ENCODE peak calls at places on chromosomes 3 and 15, in seven cellular contexts. P is transverse colon, D is heart right ventricle, N is mesenchymal stem cell, Y is fibroblast of lung, M is K562, R is GM23338. B is an unnamed sample.

GRCh38 chr15:40904552-40905201 is 10.4 kb downstream of the VPS18 start:
- DNase-seq in P (no peak), D (no peak), M (no peak), R (no peak), N (no peak), Y (no peak), B (no peak)

GRCh38 chr3:164390046-164390445 is 688.2 kb downstream of the SI start:
- DNase-seq in P (no peak), M (no peak), R (peak), D (no peak), Y (no peak), N (no peak), B (no peak)

GRCh38 chr15:75732206-75732808 is 19.7 kb upstream of the CSPG4 start:
- DNase-seq in M (no peak), N (no peak), P (no peak), D (no peak), Y (no peak), R (no peak), B (no peak)

GRCh38 chr3:167228135-167228534 is 152.0 kb downstream of the ZBBX start:
- DNase-seq in P (no peak), R (no peak), D (no peak), M (no peak), Y (peak), N (peak), B (no peak)

GRCh38 chr3:32969656-32970055 is 18.2 kb downstream of the CCR4 start:
- DNase-seq in P (no peak), Y (no peak), D (no peak), N (peak), R (no peak), M (no peak), B (no peak)

GRCh38 chr15:72784233-72784876 is 797 bp upstream of the ADPGK start:
- DNase-seq in M (peak), P (no peak), D (peak), Y (peak), N (peak), R (peak), B (no peak)

GRCh38 chr3:189316296-189317019 is 144.7 kb downstream of the TPRG1 start:
- DNase-seq in N (peak), Y (no peak), M (no peak), D (no peak), R (peak), P (peak), B (peak)

GRCh38 chr3:33717616-33717865 is 513 bp downstream of the CLASP2 start:
- DNase-seq in R (peak), Y (no peak), N (no peak), D (peak), P (peak), M (peak), B (no peak)

GRCh38 chr3:181252626-181253025 is 263.1 kb upstream of the DNAJC19 start:
- DNase-seq in Y (no peak), P (no peak), N (no peak), M (no peak), R (no peak), D (no peak), B (no peak)

GRCh38 chr15:29098652-29099051 is 171.0 kb downstream of the NSMCE3 start:
- DNase-seq in P (no peak), Y (no peak), M (no peak), D (no peak), N (no peak), R (no peak), B (no peak)

GRCh38 chr3:42839616-42840015 is 30.4 kb downstream of the ACKR2 start:
- DNase-seq in Y (peak), N (peak), D (peak), P (peak), R (peak), M (peak), B (peak)

GRCh38 chr15:35181538-35181937 is 96.4 kb upstream of the NANOGP8 start:
- DNase-seq in P (no peak), Y (peak), R (no peak), M (no peak), D (no peak), N (peak), B (no peak)

GRCh38 chr3:36744770-36745169 is 19.6 kb downstream of the DCLK3 start:
- DNase-seq in Y (no peak), M (no peak), N (no peak), P (no peak), D (no peak), R (no peak), B (no peak)

GRCh38 chr15:46110755-46111154 is 475.9 kb downstream of the SQOR start:
- DNase-seq in N (no peak), P (no peak), M (no peak), Y (no peak), R (no peak), D (no peak), B (no peak)

GRCh38 chr15:36644156-36644896 is 64.9 kb downstream of the CDIN1 start:
- DNase-seq in Y (peak), M (no peak), D (no peak), N (no peak), R (no peak), P (no peak), B (no peak)

GRCh38 chr15:77702211-77702957 is 69.7 kb upstream of the LINGO1 start:
- DNase-seq in D (peak), P (peak), R (peak), M (peak), Y (peak), N (peak), B (no peak)

GRCh38 chr3:118978393-118978758 is 56.3 kb downstream of the IGSF11 start:
- DNase-seq in M (no peak), N (no peak), P (no peak), D (no peak), Y (no peak), R (no peak), B (no peak)

GRCh38 chr3:114739627-114740026 is 407.5 kb downstream of the ZBTB20 start:
- DNase-seq in Y (no peak), R (no peak), N (no peak), M (no peak), P (no peak), D (no peak), B (no peak)

GRCh38 chr15:95972136-95972553 is 358.4 kb upstream of the NR2F2 start:
- DNase-seq in N (peak), R (no peak), M (peak), D (no peak), P (no peak), Y (peak), B (peak)

GRCh38 chr3:42831321-42831713 is 22.1 kb downstream of the ACKR2 start:
- DNase-seq in N (peak), M (peak), R (peak), P (peak), Y (peak), D (peak), B (peak)

DNA sequence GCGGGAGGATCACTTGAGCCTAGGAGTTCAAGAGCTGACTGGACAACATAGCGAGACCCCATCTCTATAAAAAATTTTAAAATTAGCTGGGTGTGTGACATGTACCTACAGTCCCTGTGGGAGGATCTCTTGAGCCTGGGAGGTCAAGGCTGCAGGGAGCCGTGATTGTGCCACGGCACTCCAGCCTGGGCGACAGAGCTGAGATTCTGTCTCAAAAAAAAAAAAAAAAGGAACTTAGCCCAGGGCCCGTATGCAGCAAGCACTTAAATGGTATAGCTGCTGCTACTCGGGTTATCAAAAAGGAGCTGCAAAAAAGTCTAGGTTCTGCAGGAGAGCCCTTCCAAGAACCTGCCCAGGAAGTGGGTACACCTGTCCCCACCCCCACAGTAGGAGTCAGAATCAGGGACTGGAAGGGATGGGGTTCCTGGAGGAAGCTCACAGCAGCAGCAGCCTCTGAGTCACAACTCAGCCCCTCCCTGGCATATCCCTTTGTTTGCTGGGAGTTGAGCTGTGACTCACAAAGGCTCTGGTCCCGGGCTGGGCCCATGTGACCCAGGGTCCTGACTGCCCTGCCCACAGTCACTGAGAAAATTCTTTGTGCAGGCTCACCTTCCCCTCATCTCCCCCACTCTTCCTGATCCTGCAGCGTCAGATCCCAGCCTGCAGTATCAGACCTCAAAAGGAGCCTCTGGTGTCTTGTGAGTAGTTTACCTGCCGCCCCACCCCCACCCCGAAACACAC is at the start of gene SPATA12:
- DNase-seq in D (peak), P (peak), R (peak), N (peak), M (peak), Y (peak), B (peak)
- H3K4me3 ChIP-seq in D (no peak), P (no peak), R (no peak), N (no peak), M (no peak), Y (no peak), B (no peak)

GRCh38 chr15:58775402-58775801 is 4.3 kb downstream of the MINDY2 start:
- DNase-seq in P (no peak), N (no peak), M (no peak), Y (no peak), D (no peak), R (no peak), B (no peak)

GRCh38 chr15:58771621-58772235 is 626 bp downstream of the MINDY2 start:
- DNase-seq in M (peak), N (no peak), P (peak), D (peak), Y (no peak), R (peak), B (peak)

GRCh38 chr15:58770519-58770856 is 614 bp upstream of the MINDY2 start:
- DNase-seq in M (no peak), P (peak), N (peak), Y (peak), R (no peak), D (no peak), B (no peak)

GRCh38 chr15:58770857-58771620 is at the start of gene MINDY2:
- DNase-seq in Y (peak), N (peak), P (peak), M (peak), R (peak), D (peak), B (peak)

DNA sequence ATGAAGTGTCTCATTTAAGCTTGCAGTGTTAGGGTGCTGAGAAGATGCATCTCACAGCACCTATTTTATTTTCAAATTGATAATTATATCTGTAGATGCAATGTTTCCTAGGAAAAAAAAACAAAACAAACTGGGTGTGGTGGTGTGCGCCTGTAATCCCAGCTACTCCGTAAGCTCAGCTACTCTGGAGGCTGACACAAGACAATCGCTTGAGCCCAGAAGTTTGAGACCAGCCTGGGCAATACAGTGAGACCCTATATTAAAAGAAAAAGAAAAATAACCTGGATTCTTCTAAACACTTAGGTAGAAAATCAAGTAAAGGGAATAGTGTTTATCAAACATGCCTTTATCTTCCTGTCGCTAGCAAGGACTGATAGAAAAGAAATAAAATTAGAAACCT is 1.9 kb downstream of the MINDY2 start:
- DNase-seq in Y (no peak), M (peak), R (no peak), N (no peak), D (no peak), P (no peak), B (no peak)
- H3K4me3 ChIP-seq in Y (peak), M (peak), R (peak), N (no peak), D (no peak), P (peak), B (peak)

GRCh38 chr3:50321844-50322385 is 630 bp downstream of the HYAL2 start:
- DNase-seq in N (no peak), D (no peak), Y (no peak), P (no peak), M (no peak), R (no peak), B (no peak)
- H3K4me3 ChIP-seq in N (peak), D (peak), Y (peak), P (peak), M (peak), R (peak), B (peak)

GRCh38 chr15:48897144-48897814 is 19.3 kb downstream of the EID1 start:
- DNase-seq in N (peak), D (no peak), P (no peak), M (peak), Y (peak), R (peak), B (no peak)
- H3K4me3 ChIP-seq in N (no peak), D (no peak), P (no peak), M (peak), Y (no peak), R (no peak), B (peak)

DNA sequence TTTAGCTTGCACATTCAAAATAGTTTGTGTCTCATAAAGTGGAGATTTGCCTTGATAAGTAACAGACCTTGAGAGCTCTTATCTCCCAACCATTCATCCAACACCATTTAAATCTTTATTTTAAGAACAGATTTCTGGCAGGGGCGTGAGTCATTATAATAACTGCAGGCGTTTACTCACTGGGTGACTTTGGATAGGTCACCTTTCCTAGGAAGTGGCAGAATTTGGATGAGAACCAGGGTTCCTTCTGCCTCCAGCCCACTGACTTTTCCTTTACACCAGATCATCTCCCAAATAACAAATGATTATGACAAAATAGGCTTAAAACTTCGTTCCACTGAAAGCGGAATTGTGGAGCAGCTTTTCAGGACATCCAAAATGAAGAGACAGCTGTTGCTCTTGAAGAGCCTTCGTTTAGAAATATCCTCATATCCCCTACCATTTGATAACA is 5.0 kb downstream of the LMCD1 start:
- DNase-seq in N (no peak), Y (peak), M (no peak), P (no peak), D (no peak), R (no peak), B (no peak)
- H3K4me3 ChIP-seq in N (no peak), Y (no peak), M (no peak), P (no peak), D (no peak), R (no peak), B (no peak)

GRCh38 chr3:130894873-130895330 is 1.0 kb downstream of the ATP2C1 start:
- DNase-seq in Y (peak), P (no peak), D (no peak), M (peak), R (peak), N (no peak), B (no peak)

GRCh38 chr3:130894130-130894872 is 417 bp downstream of the ATP2C1 start:
- DNase-seq in N (peak), R (peak), D (peak), Y (peak), M (peak), P (peak), B (no peak)

GRCh38 chr3:130896101-130896500 is 2.2 kb downstream of the ATP2C1 start:
- DNase-seq in R (no peak), P (no peak), D (no peak), M (peak), Y (peak), N (no peak), B (no peak)

GRCh38 chr3:130897316-130897715 is 3.4 kb downstream of the ATP2C1 start:
- DNase-seq in P (no peak), N (no peak), M (no peak), Y (peak), R (peak), D (no peak), B (no peak)

GRCh38 chr3:130895690-130896089 is 1.8 kb downstream of the ATP2C1 start:
- DNase-seq in M (no peak), N (no peak), Y (no peak), P (no peak), R (no peak), D (no peak), B (no peak)
- H3K4me3 ChIP-seq in M (peak), N (no peak), Y (peak), P (peak), R (peak), D (no peak), B (no peak)

GRCh38 chr15:79431636-79432344 is at the start of gene MINAR1:
- DNase-seq in Y (peak), N (peak), D (no peak), R (peak), P (no peak), M (no peak), B (no peak)

GRCh38 chr15:79427781-79428598 is 4.1 kb upstream of the MINAR1 start:
- DNase-seq in P (no peak), R (no peak), Y (no peak), D (no peak), N (no peak), M (no peak), B (no peak)

GRCh38 chr15:79433610-79434009 is 1.5 kb downstream of the MINAR1 start:
- DNase-seq in M (no peak), P (no peak), R (peak), D (no peak), Y (no peak), N (no peak), B (no peak)

GRCh38 chr15:79432345-79433311 is 492 bp downstream of the MINAR1 start:
- DNase-seq in R (peak), M (no peak), Y (no peak), D (no peak), P (no peak), N (no peak), B (no peak)

GRCh38 chr15:79430901-79431635 is 1.1 kb upstream of the MINAR1 start:
- DNase-seq in N (peak), P (no peak), D (no peak), Y (peak), M (no peak), R (peak), B (no peak)
- H3K4me3 ChIP-seq in N (peak), P (peak), D (no peak), Y (peak), M (no peak), R (peak), B (peak)

DNA sequence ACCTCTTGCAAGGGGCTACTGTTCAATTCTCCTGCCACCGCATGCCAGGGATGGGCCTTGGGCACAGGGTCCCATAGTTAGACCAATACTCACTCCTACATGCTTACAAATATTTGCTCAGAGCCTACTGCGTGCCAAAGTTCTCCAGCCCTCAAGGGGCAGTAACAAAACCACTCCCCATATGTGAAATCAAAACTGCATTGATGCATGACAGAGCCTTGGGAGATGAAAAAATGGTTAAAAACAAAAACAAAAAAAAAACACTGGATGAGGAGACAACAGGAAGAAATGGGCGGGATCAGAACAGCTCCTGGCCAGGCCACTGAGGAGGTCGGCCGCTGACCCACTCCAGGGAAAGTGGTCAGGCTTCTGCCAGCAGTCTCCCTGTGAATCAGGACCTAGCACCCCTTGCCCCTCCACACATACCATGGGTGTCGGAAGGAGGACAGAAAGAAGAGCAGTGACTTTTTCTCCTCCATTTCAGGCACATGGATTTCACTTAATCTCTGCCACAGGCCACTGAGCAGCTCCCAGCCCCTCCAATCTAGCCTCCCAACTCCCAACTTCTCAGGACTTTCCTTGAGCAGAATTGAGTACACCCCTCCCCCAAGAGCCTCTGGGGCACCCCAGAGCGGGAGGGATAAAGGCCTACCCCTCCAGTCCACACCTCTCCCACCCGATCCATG is 2.8 kb downstream of the PLXNB1 start:
- DNase-seq in D (no peak), Y (no peak), R (no peak), M (no peak), P (no peak), N (no peak), B (no peak)
- H3K4me3 ChIP-seq in D (no peak), Y (peak), R (peak), M (no peak), P (peak), N (no peak), B (peak)

DNA sequence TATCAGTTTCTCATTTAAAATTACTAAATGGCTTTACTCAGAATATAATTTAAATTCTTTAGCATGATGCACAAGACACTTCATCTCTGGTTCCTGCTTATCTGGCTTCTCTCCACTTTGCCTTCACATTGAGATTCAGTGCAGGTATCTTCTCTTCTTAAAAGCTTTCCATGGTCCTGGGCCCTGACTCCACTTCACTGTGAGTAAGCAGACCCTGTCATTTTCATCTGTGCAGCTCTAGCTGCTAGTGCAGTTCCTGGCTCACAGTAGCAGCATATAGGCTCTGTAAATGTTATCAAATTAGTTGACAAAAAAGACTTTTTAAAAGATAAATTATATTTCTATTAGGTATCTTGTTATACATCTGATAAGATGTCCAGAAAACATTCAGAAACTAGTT is 58.8 kb downstream of the BCHE start:
- DNase-seq in N (peak), M (no peak), R (peak), D (no peak), P (no peak), Y (no peak), B (no peak)
- H3K4me3 ChIP-seq in N (no peak), M (no peak), R (no peak), D (no peak), P (no peak), Y (no peak), B (no peak)

GRCh38 chr15:82569834-82570233 is 29.6 kb upstream of the RPS17 start:
- DNase-seq in R (no peak), D (no peak), Y (no peak), N (no peak), P (no peak), M (no peak), B (no peak)
- H3K4me3 ChIP-seq in R (no peak), D (no peak), Y (no peak), N (no peak), P (no peak), M (no peak), B (no peak)